ENCODE peak calls at places on chromosome 22, in eight cellular contexts. G is heart right ventricle, U is astrocyte of the spinal cord, E is AG04450, S is kidney epithelial cell, O is cardiac muscle cell, T is kidney, D is pancreas. J is an unnamed sample.

GRCh38 chr22:37817705-37818311 is 5.4 kb upstream of the GALR3 start:
- DNase-seq in G (peak; percentile 87), U (peak; percentile 81), E (no peak), S (no peak), O (peak; percentile 92), T (peak; percentile 90), D (peak; percentile 82), J (peak; percentile 81)

GRCh38 chr22:43407591-43407990 is 4.2 kb upstream of the MPPED1 start:
- DNase-seq in G (no peak), U (no peak), E (no peak), S (no peak), O (no peak), T (peak; percentile 40), D (no peak), J (no peak)

GRCh38 chr22:42509548-42509947 is 10.0 kb downstream of the RRP7A start:
- DNase-seq in G (no peak), U (no peak), E (no peak), S (no peak), O (no peak), T (no peak), D (no peak), J (no peak)

GRCh38 chr22:42608481-42609361 is 6.0 kb downstream of the POLDIP3 start:
- DNase-seq in G (no peak), U (peak; percentile 81), E (peak; percentile 45), S (no peak), O (no peak), T (peak; percentile 53), D (no peak), J (peak; percentile 17)

GRCh38 chr22:36027960-36028645 is 521 bp downstream of the RBFOX2 start:
- DNase-seq in G (no peak), U (peak; percentile 15), E (no peak), S (no peak), O (peak; percentile 74), T (peak; percentile 85), D (peak; percentile 45), J (no peak)

GRCh38 chr22:42437488-42438292 is 5.5 kb upstream of the NFAM1 start:
- DNase-seq in G (peak; percentile 79), U (peak; percentile 13), E (no peak), S (no peak), O (peak; percentile 80), T (peak; percentile 96), D (peak; percentile 77), J (peak; percentile 79)

GRCh38 chr22:31637375-31637937 is 24.6 kb downstream of the PISD start:
- DNase-seq in G (no peak), U (no peak), E (no peak), S (no peak), O (peak; percentile 20), T (no peak), D (no peak), J (peak; percentile 37)

GRCh38 chr22:30159561-30160353 is 79.5 kb downstream of the HORMAD2 start:
- DNase-seq in G (no peak), U (peak; percentile 82), E (peak; percentile 60), S (peak; percentile 56), O (peak; percentile 48), T (no peak), D (no peak), J (peak; percentile 70)

GRCh38 chr22:35995772-35996171 is 32.9 kb downstream of the RBFOX2 start:
- DNase-seq in G (peak; percentile 58), U (peak; percentile 97), E (peak; percentile 98), S (peak; percentile 43), O (no peak), T (peak; percentile 83), D (peak; percentile 35), J (peak; percentile 26)

GRCh38 chr22:31818481-31819392 is 64.9 kb downstream of the DEPDC5 start:
- DNase-seq in G (no peak), U (peak; percentile 52), E (no peak), S (no peak), O (no peak), T (no peak), D (no peak), J (no peak)

GRCh38 chr22:41830174-41830573 is 2.7 kb upstream of the SREBF2 start:
- DNase-seq in G (no peak), U (no peak), E (no peak), S (no peak), O (no peak), T (no peak), D (no peak), J (no peak)

GRCh38 chr22:28464179-28464578 is 215.5 kb downstream of the TTC28 start:
- DNase-seq in G (no peak), U (no peak), E (no peak), S (no peak), O (no peak), T (no peak), D (no peak), J (no peak)

GRCh38 chr22:50519151-50519550 is 6.2 kb downstream of the SCO2 start:
- DNase-seq in G (no peak), U (no peak), E (no peak), S (no peak), O (no peak), T (no peak), D (no peak), J (no peak)

GRCh38 chr22:27296091-27296675 is 505.4 kb downstream of the MN1 start:
- DNase-seq in G (no peak), U (no peak), E (no peak), S (no peak), O (no peak), T (no peak), D (no peak), J (no peak)

GRCh38 chr22:20741634-20742581 is 32.0 kb upstream of the SERPIND1 start:
- DNase-seq in G (no peak), U (peak; percentile 18), E (no peak), S (no peak), O (peak; percentile 58), T (peak; percentile 68), D (no peak), J (peak; percentile 26)

GRCh38 chr22:40499187-40499753 is 128.9 kb downstream of the SGSM3 start:
- DNase-seq in G (no peak), U (peak; percentile 98), E (peak; percentile 90), S (peak; percentile 88), O (no peak), T (no peak), D (no peak), J (no peak)

GRCh38 chr22:43465291-43466015 is 53.6 kb downstream of the MPPED1 start:
- DNase-seq in G (no peak), U (no peak), E (no peak), S (no peak), O (no peak), T (no peak), D (no peak), J (no peak)

GRCh38 chr22:17167486-17167885 is 8.4 kb upstream of the HDHD5 start:
- DNase-seq in G (peak; percentile 79), U (no peak), E (no peak), S (no peak), O (no peak), T (no peak), D (no peak), J (peak; percentile 27)

GRCh38 chr22:17159504-17159951 is 451 bp upstream of the HDHD5 start:
- DNase-seq in G (peak; percentile 44), U (peak; percentile 56), E (no peak), S (no peak), O (no peak), T (peak; percentile 83), D (peak; percentile 50), J (peak; percentile 49)

GRCh38 chr22:17162731-17163130 is 3.7 kb upstream of the HDHD5 start:
- DNase-seq in G (no peak), U (no peak), E (no peak), S (no peak), O (no peak), T (no peak), D (no peak), J (no peak)

GRCh38 chr22:17161991-17162390 is 2.9 kb upstream of the HDHD5 start:
- DNase-seq in G (no peak), U (no peak), E (no peak), S (no peak), O (no peak), T (no peak), D (no peak), J (no peak)

GRCh38 chr22:17164392-17165024 is 5.4 kb upstream of the HDHD5 start:
- DNase-seq in G (no peak), U (no peak), E (no peak), S (no peak), O (no peak), T (no peak), D (no peak), J (no peak)
- TF ChIP-seq CTCF in G (no peak), U (peak; percentile 24), E (peak; percentile 25), S (peak; percentile 28), O (peak; percentile 23), T (no peak), D (no peak), J (no peak)

DNA sequence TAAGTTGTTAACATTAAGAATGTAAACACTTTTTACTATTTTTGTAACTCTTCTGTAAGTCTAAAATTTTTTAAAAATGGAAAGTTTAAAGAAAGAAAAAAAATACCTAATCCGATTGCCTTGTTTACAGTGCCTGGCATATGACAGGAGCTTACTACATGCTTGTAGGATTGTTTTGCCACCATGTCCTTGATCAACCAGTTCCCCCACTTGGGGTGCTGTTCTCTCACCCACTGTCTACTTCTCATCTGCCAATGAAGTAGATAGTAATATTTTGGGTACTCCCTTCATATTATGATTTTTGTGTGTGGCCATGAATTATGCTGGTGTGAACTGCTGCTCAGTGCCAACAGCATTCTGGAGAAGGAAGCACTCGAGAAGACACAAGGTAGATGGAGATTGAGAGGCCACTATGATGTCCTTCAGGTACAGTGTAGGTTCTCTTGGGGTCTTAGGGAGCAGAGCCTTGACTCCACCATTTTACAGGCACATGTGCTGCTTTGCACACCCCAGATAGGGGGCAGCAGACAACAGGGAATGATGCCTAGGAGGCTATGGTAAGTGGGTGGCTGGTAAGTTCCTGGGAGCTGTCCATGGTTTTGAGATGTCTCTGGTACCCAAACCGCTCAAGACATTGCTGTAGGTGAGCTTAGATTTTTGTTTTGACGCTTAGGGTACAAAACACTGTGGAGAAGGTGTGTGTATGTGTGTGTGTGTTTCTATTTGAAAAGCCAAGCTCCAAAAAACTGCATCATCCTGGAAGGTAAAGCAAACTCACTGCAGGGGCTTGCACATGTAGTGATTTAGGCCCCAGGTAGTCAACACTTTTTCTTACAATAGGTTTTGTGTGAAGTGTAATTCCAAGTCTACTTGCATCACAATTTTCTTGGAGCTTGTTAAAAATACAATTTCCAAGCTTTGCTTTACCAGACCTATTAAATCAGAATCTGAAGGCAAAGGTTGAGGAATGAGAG is 494.5 kb upstream of the LARGE1 start:
- DNase-seq in G (no peak), U (no peak), E (no peak), S (peak; percentile 31), O (peak; percentile 93), T (no peak), D (peak; percentile 59), J (peak; percentile 37)
- TF ChIP-seq CTCF in G (peak; percentile 46), U (no peak), E (no peak), S (peak; percentile 85), O (no peak), T (peak; percentile 86), D (peak; percentile 29), J (no peak)

GRCh38 chr22:49433717-49434611 is 393.7 kb downstream of the BRD1 start:
- DNase-seq in G (no peak), U (no peak), E (no peak), S (no peak), O (no peak), T (peak; percentile 54), D (no peak), J (no peak)
- TF ChIP-seq CTCF in G (no peak), U (no peak), E (no peak), S (no peak), O (no peak), T (no peak), D (no peak), J (no peak)

GRCh38 chr22:48507595-48508350 is 1319.9 kb downstream of the BRD1 start:
- DNase-seq in G (no peak), U (no peak), E (no peak), S (no peak), O (no peak), T (no peak), D (no peak), J (no peak)
- TF ChIP-seq CTCF in G (no peak), U (no peak), E (no peak), S (no peak), O (no peak), T (no peak), D (no peak), J (no peak)